ENCODE peak calls at places on chromosome 7, in five cellular contexts. One of them, this sample, is unnamed.

GRCh38 chr7:150945853-150946825 is 32.0 kb downstream of the KCNH2 start:
- DNase-seq in stimulated activated naive B cell treated with anti-CD40 and anti-IgM and Interleukin-4, amounts not matched to agents 10 μg/mL and 1 μg/mL and 100 μg/mL, for 72 hours: no peak
- DNase-seq in cardiac fibroblast: peak
- DNase-seq in NAMALWA: no peak
- DNase-seq in CD8-positive, alpha-beta memory T cell: no peak
- DNase-seq in this sample: no peak

GRCh38 chr7:38629621-38630020 is 1.6 kb downstream of the AMPH start:
- DNase-seq in stimulated activated naive B cell treated with anti-CD40 and anti-IgM and Interleukin-4, amounts not matched to agents 10 μg/mL and 1 μg/mL and 100 μg/mL, for 72 hours: no peak
- DNase-seq in cardiac fibroblast: no peak
- DNase-seq in NAMALWA: no peak
- DNase-seq in CD8-positive, alpha-beta memory T cell: no peak
- DNase-seq in this sample: no peak

GRCh38 chr7:143279186-143280098 is 5.3 kb upstream of the TMEM139 start:
- DNase-seq in stimulated activated naive B cell treated with anti-CD40 and anti-IgM and Interleukin-4, amounts not matched to agents 10 μg/mL and 1 μg/mL and 100 μg/mL, for 72 hours: no peak
- DNase-seq in cardiac fibroblast: peak
- DNase-seq in NAMALWA: no peak
- DNase-seq in CD8-positive, alpha-beta memory T cell: no peak
- DNase-seq in this sample: no peak

GRCh38 chr7:102028206-102028826 is 210.9 kb downstream of the CUX1 start:
- DNase-seq in stimulated activated naive B cell treated with anti-CD40 and anti-IgM and Interleukin-4, amounts not matched to agents 10 μg/mL and 1 μg/mL and 100 μg/mL, for 72 hours: peak
- DNase-seq in cardiac fibroblast: no peak
- DNase-seq in NAMALWA: no peak
- DNase-seq in CD8-positive, alpha-beta memory T cell: no peak
- DNase-seq in this sample: no peak

GRCh38 chr7:39927018-39927417 is 23.0 kb upstream of the CDK13 start:
- DNase-seq in stimulated activated naive B cell treated with anti-CD40 and anti-IgM and Interleukin-4, amounts not matched to agents 10 μg/mL and 1 μg/mL and 100 μg/mL, for 72 hours: no peak
- DNase-seq in cardiac fibroblast: no peak
- DNase-seq in NAMALWA: no peak
- DNase-seq in CD8-positive, alpha-beta memory T cell: no peak
- DNase-seq in this sample: no peak

GRCh38 chr7:54946764-54947163 is 72.1 kb upstream of the EGFR start:
- DNase-seq in stimulated activated naive B cell treated with anti-CD40 and anti-IgM and Interleukin-4, amounts not matched to agents 10 μg/mL and 1 μg/mL and 100 μg/mL, for 72 hours: no peak
- DNase-seq in cardiac fibroblast: no peak
- DNase-seq in NAMALWA: no peak
- DNase-seq in CD8-positive, alpha-beta memory T cell: no peak
- DNase-seq in this sample: no peak

GRCh38 chr7:138519061-138519798 is 59.2 kb downstream of the TRIM24 start:
- DNase-seq in stimulated activated naive B cell treated with anti-CD40 and anti-IgM and Interleukin-4, amounts not matched to agents 10 μg/mL and 1 μg/mL and 100 μg/mL, for 72 hours: no peak
- DNase-seq in cardiac fibroblast: no peak
- DNase-seq in NAMALWA: no peak
- DNase-seq in CD8-positive, alpha-beta memory T cell: no peak
- DNase-seq in this sample: no peak

GRCh38 chr7:159136846-159137245 is 7.8 kb downstream of the VIPR2 start:
- DNase-seq in stimulated activated naive B cell treated with anti-CD40 and anti-IgM and Interleukin-4, amounts not matched to agents 10 μg/mL and 1 μg/mL and 100 μg/mL, for 72 hours: no peak
- DNase-seq in cardiac fibroblast: no peak
- DNase-seq in NAMALWA: no peak
- DNase-seq in CD8-positive, alpha-beta memory T cell: no peak
- DNase-seq in this sample: no peak

GRCh38 chr7:125409921-125410320 is 480.3 kb upstream of the POT1 start:
- DNase-seq in stimulated activated naive B cell treated with anti-CD40 and anti-IgM and Interleukin-4, amounts not matched to agents 10 μg/mL and 1 μg/mL and 100 μg/mL, for 72 hours: no peak
- DNase-seq in cardiac fibroblast: no peak
- DNase-seq in NAMALWA: no peak
- DNase-seq in CD8-positive, alpha-beta memory T cell: no peak
- DNase-seq in this sample: no peak

GRCh38 chr7:47142169-47142866 is 439.6 kb downstream of the TNS3 start:
- DNase-seq in stimulated activated naive B cell treated with anti-CD40 and anti-IgM and Interleukin-4, amounts not matched to agents 10 μg/mL and 1 μg/mL and 100 μg/mL, for 72 hours: no peak
- DNase-seq in cardiac fibroblast: no peak
- DNase-seq in NAMALWA: no peak
- DNase-seq in CD8-positive, alpha-beta memory T cell: no peak
- DNase-seq in this sample: no peak

GRCh38 chr7:318476-319266 is 28.7 kb downstream of the FOXL3 start:
- DNase-seq in stimulated activated naive B cell treated with anti-CD40 and anti-IgM and Interleukin-4, amounts not matched to agents 10 μg/mL and 1 μg/mL and 100 μg/mL, for 72 hours: no peak
- DNase-seq in cardiac fibroblast: no peak
- DNase-seq in NAMALWA: no peak
- DNase-seq in CD8-positive, alpha-beta memory T cell: no peak
- DNase-seq in this sample: no peak

GRCh38 chr7:4386190-4386589 is 295.9 kb upstream of the FOXK1 start:
- DNase-seq in stimulated activated naive B cell treated with anti-CD40 and anti-IgM and Interleukin-4, amounts not matched to agents 10 μg/mL and 1 μg/mL and 100 μg/mL, for 72 hours: no peak
- DNase-seq in cardiac fibroblast: no peak
- DNase-seq in NAMALWA: no peak
- DNase-seq in CD8-positive, alpha-beta memory T cell: no peak
- DNase-seq in this sample: no peak

GRCh38 chr7:106050743-106051110 is 61.4 kb downstream of the SYPL1 start:
- DNase-seq in stimulated activated naive B cell treated with anti-CD40 and anti-IgM and Interleukin-4, amounts not matched to agents 10 μg/mL and 1 μg/mL and 100 μg/mL, for 72 hours: no peak
- DNase-seq in cardiac fibroblast: peak
- DNase-seq in NAMALWA: no peak
- DNase-seq in CD8-positive, alpha-beta memory T cell: no peak
- DNase-seq in this sample: no peak

GRCh38 chr7:148701414-148701813 is 2.7 kb downstream of the CUL1 start:
- DNase-seq in stimulated activated naive B cell treated with anti-CD40 and anti-IgM and Interleukin-4, amounts not matched to agents 10 μg/mL and 1 μg/mL and 100 μg/mL, for 72 hours: no peak
- DNase-seq in cardiac fibroblast: peak
- DNase-seq in NAMALWA: no peak
- DNase-seq in CD8-positive, alpha-beta memory T cell: no peak
- DNase-seq in this sample: no peak

GRCh38 chr7:134513169-134513752 is 14.1 kb upstream of the AKR1B10 start:
- DNase-seq in stimulated activated naive B cell treated with anti-CD40 and anti-IgM and Interleukin-4, amounts not matched to agents 10 μg/mL and 1 μg/mL and 100 μg/mL, for 72 hours: peak
- DNase-seq in cardiac fibroblast: peak
- DNase-seq in NAMALWA: peak
- DNase-seq in CD8-positive, alpha-beta memory T cell: no peak
- DNase-seq in this sample: no peak

GRCh38 chr7:156179872-156180390 is 367.7 kb upstream of the SHH start:
- DNase-seq in stimulated activated naive B cell treated with anti-CD40 and anti-IgM and Interleukin-4, amounts not matched to agents 10 μg/mL and 1 μg/mL and 100 μg/mL, for 72 hours: no peak
- DNase-seq in cardiac fibroblast: no peak
- DNase-seq in NAMALWA: no peak
- DNase-seq in CD8-positive, alpha-beta memory T cell: no peak
- DNase-seq in this sample: no peak

GRCh38 chr7:155412416-155413253 is 45.3 kb upstream of the EN2 start:
- DNase-seq in stimulated activated naive B cell treated with anti-CD40 and anti-IgM and Interleukin-4, amounts not matched to agents 10 μg/mL and 1 μg/mL and 100 μg/mL, for 72 hours: peak
- DNase-seq in cardiac fibroblast: peak
- DNase-seq in NAMALWA: peak
- DNase-seq in CD8-positive, alpha-beta memory T cell: no peak
- DNase-seq in this sample: no peak

GRCh38 chr7:102426268-102427031 is 6.9 kb upstream of the ORAI2 start:
- DNase-seq in stimulated activated naive B cell treated with anti-CD40 and anti-IgM and Interleukin-4, amounts not matched to agents 10 μg/mL and 1 μg/mL and 100 μg/mL, for 72 hours: peak
- DNase-seq in cardiac fibroblast: no peak
- DNase-seq in NAMALWA: peak
- DNase-seq in CD8-positive, alpha-beta memory T cell: peak
- DNase-seq in this sample: no peak

GRCh38 chr7:1639578-1640175 is 30.4 kb upstream of the ELFN1 start:
- DNase-seq in stimulated activated naive B cell treated with anti-CD40 and anti-IgM and Interleukin-4, amounts not matched to agents 10 μg/mL and 1 μg/mL and 100 μg/mL, for 72 hours: no peak
- DNase-seq in cardiac fibroblast: no peak
- DNase-seq in NAMALWA: no peak
- DNase-seq in CD8-positive, alpha-beta memory T cell: no peak
- DNase-seq in this sample: no peak

GRCh38 chr7:70630647-70631457 is 501.1 kb upstream of the GALNT17 start:
- DNase-seq in stimulated activated naive B cell treated with anti-CD40 and anti-IgM and Interleukin-4, amounts not matched to agents 10 μg/mL and 1 μg/mL and 100 μg/mL, for 72 hours: no peak
- DNase-seq in cardiac fibroblast: peak
- DNase-seq in NAMALWA: no peak
- DNase-seq in CD8-positive, alpha-beta memory T cell: no peak
- DNase-seq in this sample: no peak

GRCh38 chr7:117666019-117666418 is 186.2 kb downstream of the CFTR start:
- DNase-seq in stimulated activated naive B cell treated with anti-CD40 and anti-IgM and Interleukin-4, amounts not matched to agents 10 μg/mL and 1 μg/mL and 100 μg/mL, for 72 hours: no peak
- DNase-seq in cardiac fibroblast: peak
- DNase-seq in NAMALWA: no peak
- DNase-seq in CD8-positive, alpha-beta memory T cell: no peak
- DNase-seq in this sample: no peak

GRCh38 chr7:101605611-101606010 is 23.5 kb downstream of the MYL10 start:
- DNase-seq in stimulated activated naive B cell treated with anti-CD40 and anti-IgM and Interleukin-4, amounts not matched to agents 10 μg/mL and 1 μg/mL and 100 μg/mL, for 72 hours: no peak
- DNase-seq in cardiac fibroblast: no peak
- DNase-seq in NAMALWA: no peak
- DNase-seq in CD8-positive, alpha-beta memory T cell: no peak
- DNase-seq in this sample: no peak

GRCh38 chr7:95951531-95951930 is 179.2 kb downstream of the DYNC1I1 start:
- DNase-seq in stimulated activated naive B cell treated with anti-CD40 and anti-IgM and Interleukin-4, amounts not matched to agents 10 μg/mL and 1 μg/mL and 100 μg/mL, for 72 hours: no peak
- DNase-seq in cardiac fibroblast: no peak
- DNase-seq in NAMALWA: no peak
- DNase-seq in CD8-positive, alpha-beta memory T cell: no peak
- DNase-seq in this sample: no peak

GRCh38 chr7:108455833-108456677 is at the start of gene NRCAM:
- DNase-seq in stimulated activated naive B cell treated with anti-CD40 and anti-IgM and Interleukin-4, amounts not matched to agents 10 μg/mL and 1 μg/mL and 100 μg/mL, for 72 hours: peak
- DNase-seq in cardiac fibroblast: peak
- DNase-seq in NAMALWA: no peak
- DNase-seq in CD8-positive, alpha-beta memory T cell: no peak
- DNase-seq in this sample: no peak

GRCh38 chr7:95066736-95067530 is 159.5 kb downstream of the PPP1R9A start:
- DNase-seq in stimulated activated naive B cell treated with anti-CD40 and anti-IgM and Interleukin-4, amounts not matched to agents 10 μg/mL and 1 μg/mL and 100 μg/mL, for 72 hours: no peak
- DNase-seq in cardiac fibroblast: peak
- DNase-seq in NAMALWA: no peak
- DNase-seq in CD8-positive, alpha-beta memory T cell: no peak
- DNase-seq in this sample: no peak

GRCh38 chr7:47483604-47484273 is 98.2 kb downstream of the TNS3 start:
- DNase-seq in stimulated activated naive B cell treated with anti-CD40 and anti-IgM and Interleukin-4, amounts not matched to agents 10 μg/mL and 1 μg/mL and 100 μg/mL, for 72 hours: no peak
- DNase-seq in cardiac fibroblast: peak
- DNase-seq in NAMALWA: peak
- DNase-seq in CD8-positive, alpha-beta memory T cell: no peak
- DNase-seq in this sample: no peak

GRCh38 chr7:20217193-20217948 is at the start of gene MACC1:
- DNase-seq in stimulated activated naive B cell treated with anti-CD40 and anti-IgM and Interleukin-4, amounts not matched to agents 10 μg/mL and 1 μg/mL and 100 μg/mL, for 72 hours: peak
- DNase-seq in cardiac fibroblast: no peak
- DNase-seq in NAMALWA: peak
- DNase-seq in CD8-positive, alpha-beta memory T cell: no peak
- DNase-seq in this sample: peak

GRCh38 chr7:521221-522070 is 1.8 kb upstream of the PDGFA start:
- DNase-seq in stimulated activated naive B cell treated with anti-CD40 and anti-IgM and Interleukin-4, amounts not matched to agents 10 μg/mL and 1 μg/mL and 100 μg/mL, for 72 hours: peak
- DNase-seq in cardiac fibroblast: peak
- DNase-seq in NAMALWA: peak
- DNase-seq in CD8-positive, alpha-beta memory T cell: no peak
- DNase-seq in this sample: no peak

GRCh38 chr7:38311329-38311937 is 38.0 kb upstream of the TARP start:
- DNase-seq in stimulated activated naive B cell treated with anti-CD40 and anti-IgM and Interleukin-4, amounts not matched to agents 10 μg/mL and 1 μg/mL and 100 μg/mL, for 72 hours: no peak
- DNase-seq in cardiac fibroblast: no peak
- DNase-seq in NAMALWA: no peak
- DNase-seq in CD8-positive, alpha-beta memory T cell: no peak
- DNase-seq in this sample: peak

GRCh38 chr7:37476428-37476827 is 27.8 kb upstream of the ELMO1 start:
- DNase-seq in stimulated activated naive B cell treated with anti-CD40 and anti-IgM and Interleukin-4, amounts not matched to agents 10 μg/mL and 1 μg/mL and 100 μg/mL, for 72 hours: no peak
- DNase-seq in cardiac fibroblast: no peak
- DNase-seq in NAMALWA: no peak
- DNase-seq in CD8-positive, alpha-beta memory T cell: no peak
- DNase-seq in this sample: no peak

GRCh38 chr7:71637578-71637977 is 505.6 kb downstream of the GALNT17 start:
- DNase-seq in stimulated activated naive B cell treated with anti-CD40 and anti-IgM and Interleukin-4, amounts not matched to agents 10 μg/mL and 1 μg/mL and 100 μg/mL, for 72 hours: no peak
- DNase-seq in cardiac fibroblast: peak
- DNase-seq in NAMALWA: no peak
- DNase-seq in CD8-positive, alpha-beta memory T cell: no peak
- DNase-seq in this sample: no peak

GRCh38 chr7:94491410-94491809 is 18.2 kb upstream of the CASD1 start:
- DNase-seq in stimulated activated naive B cell treated with anti-CD40 and anti-IgM and Interleukin-4, amounts not matched to agents 10 μg/mL and 1 μg/mL and 100 μg/mL, for 72 hours: no peak
- DNase-seq in cardiac fibroblast: no peak
- DNase-seq in NAMALWA: no peak
- DNase-seq in CD8-positive, alpha-beta memory T cell: no peak
- DNase-seq in this sample: no peak

GRCh38 chr7:123538897-123539296 is 4.5 kb upstream of the IQUB start:
- DNase-seq in stimulated activated naive B cell treated with anti-CD40 and anti-IgM and Interleukin-4, amounts not matched to agents 10 μg/mL and 1 μg/mL and 100 μg/mL, for 72 hours: no peak
- DNase-seq in cardiac fibroblast: no peak
- DNase-seq in NAMALWA: no peak
- DNase-seq in CD8-positive, alpha-beta memory T cell: no peak
- DNase-seq in this sample: no peak

GRCh38 chr7:132584796-132585494 is 8.7 kb upstream of the PLXNA4 start:
- DNase-seq in stimulated activated naive B cell treated with anti-CD40 and anti-IgM and Interleukin-4, amounts not matched to agents 10 μg/mL and 1 μg/mL and 100 μg/mL, for 72 hours: no peak
- DNase-seq in cardiac fibroblast: no peak
- DNase-seq in NAMALWA: no peak
- DNase-seq in CD8-positive, alpha-beta memory T cell: no peak
- DNase-seq in this sample: no peak

GRCh38 chr7:87934699-87935372 is 785 bp downstream of the ADAM22 start:
- DNase-seq in stimulated activated naive B cell treated with anti-CD40 and anti-IgM and Interleukin-4, amounts not matched to agents 10 μg/mL and 1 μg/mL and 100 μg/mL, for 72 hours: peak
- DNase-seq in cardiac fibroblast: peak
- DNase-seq in NAMALWA: no peak
- DNase-seq in CD8-positive, alpha-beta memory T cell: no peak
- DNase-seq in this sample: no peak

GRCh38 chr7:2734761-2735571 is 47.0 kb downstream of the AMZ1 start:
- DNase-seq in stimulated activated naive B cell treated with anti-CD40 and anti-IgM and Interleukin-4, amounts not matched to agents 10 μg/mL and 1 μg/mL and 100 μg/mL, for 72 hours: no peak
- DNase-seq in cardiac fibroblast: no peak
- DNase-seq in NAMALWA: no peak
- DNase-seq in CD8-positive, alpha-beta memory T cell: no peak
- DNase-seq in this sample: no peak

GRCh38 chr7:28136420-28136819 is 44.2 kb downstream of the JAZF1 start:
- DNase-seq in stimulated activated naive B cell treated with anti-CD40 and anti-IgM and Interleukin-4, amounts not matched to agents 10 μg/mL and 1 μg/mL and 100 μg/mL, for 72 hours: no peak
- DNase-seq in cardiac fibroblast: no peak
- DNase-seq in NAMALWA: no peak
- DNase-seq in CD8-positive, alpha-beta memory T cell: no peak
- DNase-seq in this sample: no peak

GRCh38 chr7:104231054-104232046 is 23.5 kb upstream of the ORC5 start:
- DNase-seq in stimulated activated naive B cell treated with anti-CD40 and anti-IgM and Interleukin-4, amounts not matched to agents 10 μg/mL and 1 μg/mL and 100 μg/mL, for 72 hours: peak
- DNase-seq in cardiac fibroblast: peak
- DNase-seq in NAMALWA: peak
- DNase-seq in CD8-positive, alpha-beta memory T cell: peak
- DNase-seq in this sample: peak

GRCh38 chr7:77439572-77439971 is 23.4 kb upstream of the GSAP start:
- DNase-seq in stimulated activated naive B cell treated with anti-CD40 and anti-IgM and Interleukin-4, amounts not matched to agents 10 μg/mL and 1 μg/mL and 100 μg/mL, for 72 hours: no peak
- DNase-seq in cardiac fibroblast: peak
- DNase-seq in NAMALWA: no peak
- DNase-seq in CD8-positive, alpha-beta memory T cell: no peak
- DNase-seq in this sample: no peak